ENCODE peak calls at places on chromosome 11, in ten cellular contexts. P, U, N, H, Z, R, A, M, C and W are unnamed samples.

GRCh38 chr11:74388678-74389327 is 9.4 kb downstream of the PGM2L1 start:
- DNase-seq in P (peak; percentile 44), U (peak; percentile 64), N (peak; percentile 78), H (peak; percentile 74), Z (no peak), R (peak; percentile 72), A (peak; percentile 75), M (peak; percentile 62), C (no peak), W (peak; percentile 58)

GRCh38 chr11:120564573-120565301 is 53.2 kb downstream of the GRIK4 start:
- DNase-seq in P (peak; percentile 38), U (peak; percentile 11), N (peak; percentile 3), H (no peak), Z (no peak), R (no peak), A (peak; percentile 91), M (peak; percentile 9), C (no peak), W (no peak)

GRCh38 chr11:11987503-11988022 is 20.9 kb downstream of the DKK3 start:
- DNase-seq in P (peak; percentile 20), U (no peak), N (peak; percentile 35), H (peak; percentile 60), Z (no peak), R (no peak), A (no peak), M (peak; percentile 42), C (no peak), W (no peak)

GRCh38 chr11:93017821-93018690 is 48.6 kb downstream of the MTNR1B start:
- DNase-seq in P (no peak), U (no peak), N (no peak), H (no peak), Z (no peak), R (no peak), A (no peak), M (peak; percentile 55), C (no peak), W (no peak)

GRCh38 chr11:44574620-44575287 is 9.3 kb downstream of the CD82 start:
- DNase-seq in P (peak; percentile 92), U (no peak), N (peak; percentile 23), H (no peak), Z (no peak), R (no peak), A (no peak), M (peak; percentile 83), C (no peak), W (no peak)

GRCh38 chr11:54832676-54833075 is 126.0 kb downstream of the OR4A5 start:
- DNase-seq in P (no peak), U (no peak), N (no peak), H (no peak), Z (no peak), R (peak; percentile 51), A (no peak), M (no peak), C (no peak), W (no peak)

GRCh38 chr11:119664063-119664572 is 64.9 kb downstream of the NECTIN1 start:
- DNase-seq in P (no peak), U (peak; percentile 59), N (no peak), H (no peak), Z (no peak), R (no peak), A (peak; percentile 93), M (no peak), C (no peak), W (no peak)

GRCh38 chr11:93842461-93842860 is 8.0 kb downstream of the VSTM5 start:
- DNase-seq in P (peak; percentile 18), U (no peak), N (no peak), H (peak; percentile 27), Z (no peak), R (no peak), A (no peak), M (peak; percentile 80), C (peak; percentile 75), W (no peak)

GRCh38 chr11:61026121-61027031 is 54.9 kb downstream of the CD6 start:
- DNase-seq in P (no peak), U (no peak), N (no peak), H (no peak), Z (no peak), R (peak; percentile 56), A (no peak), M (no peak), C (no peak), W (no peak)

GRCh38 chr11:69674267-69674885 is 777 bp downstream of the LTO1 start:
- DNase-seq in P (peak; percentile 80), U (peak; percentile 26), N (peak; percentile 7), H (peak; percentile 89), Z (no peak), R (peak; percentile 67), A (no peak), M (peak; percentile 87), C (peak; percentile 40), W (no peak)

GRCh38 chr11:78037056-78037455 is 14.0 kb upstream of the KCTD14 start:
- DNase-seq in P (no peak), U (no peak), N (no peak), H (no peak), Z (no peak), R (no peak), A (no peak), M (no peak), C (no peak), W (no peak)

GRCh38 chr11:44162662-44163061 is 67.2 kb downstream of the EXT2 start:
- DNase-seq in P (no peak), U (no peak), N (no peak), H (no peak), Z (no peak), R (no peak), A (no peak), M (no peak), C (no peak), W (no peak)

GRCh38 chr11:96465537-96465936 is 75.7 kb downstream of the JRKL start:
- DNase-seq in P (no peak), U (peak; percentile 29), N (no peak), H (no peak), Z (no peak), R (no peak), A (no peak), M (no peak), C (no peak), W (no peak)

GRCh38 chr11:45560153-45560934 is 105.1 kb downstream of the CHST1 start:
- DNase-seq in P (no peak), U (peak; percentile 73), N (no peak), H (no peak), Z (no peak), R (no peak), A (peak; percentile 10), M (no peak), C (no peak), W (no peak)

GRCh38 chr11:88434333-88434976 is 96.9 kb upstream of the CTSC start:
- DNase-seq in P (no peak), U (peak; percentile 31), N (no peak), H (no peak), Z (no peak), R (no peak), A (no peak), M (no peak), C (no peak), W (no peak)

GRCh38 chr11:65491614-65492386 is 7.0 kb upstream of the MALAT1 start:
- DNase-seq in P (peak; percentile 93), U (peak; percentile 98), N (no peak), H (no peak), Z (no peak), R (peak; percentile 94), A (peak; percentile 73), M (peak; percentile 99), C (peak; percentile 92), W (no peak)